ENCODE peak calls at places on chromosome 15, in eight cellular contexts. L is A549, K is adrenal gland, X is PC-3, N is aorta, A is SJSA1, M is A673, H is sigmoid colon. U is an unnamed sample. For H3K4me1, the result is how much of the 10 kb centered on the place peaks cover.

GRCh38 chr15:78340243-78341056 is at the start of gene CRABP1:
- DNase-seq in K (no peak), A (no peak), X (no peak), L (peak), H (no peak), N (peak), M (no peak), U (no peak)

GRCh38 chr15:32849769-32850668 is 132.2 kb downstream of the GREM1 start:
- DNase-seq in A (no peak), N (no peak), M (peak), X (peak), L (peak), H (no peak), K (no peak), U (no peak)

GRCh38 chr15:80275946-80276345 is 23.9 kb upstream of the CTXND1 start:
- DNase-seq in K (peak), A (peak), L (peak), N (no peak), M (no peak), X (peak), H (no peak), U (no peak)

GRCh38 chr15:97761124-97761523 is 199.4 kb upstream of the ARRDC4 start:
- DNase-seq in L (no peak), H (no peak), A (no peak), M (no peak), X (no peak), K (no peak), N (no peak), U (no peak)

GRCh38 chr15:69713726-69714559 is 261.3 kb downstream of the RPLP1 start:
- DNase-seq in X (peak), A (no peak), L (no peak), N (no peak), K (no peak), H (no peak), M (no peak), U (no peak)

GRCh38 chr15:39184701-39185390 is 396.0 kb upstream of the THBS1 start:
- DNase-seq in K (no peak), M (no peak), L (no peak), H (no peak), N (no peak), X (peak), A (peak), U (no peak)

GRCh38 chr15:49881433-49881832 is 237.6 kb downstream of the ATP8B4 start:
- DNase-seq in N (no peak), K (no peak), A (no peak), H (no peak), X (no peak), L (no peak), M (no peak), U (no peak)

GRCh38 chr15:43852607-43853006 is 25.8 kb downstream of the WDR76 start:
- DNase-seq in H (no peak), X (no peak), N (no peak), M (no peak), A (no peak), L (no peak), K (no peak), U (no peak)

GRCh38 chr15:41465822-41466421 is 27.8 kb upstream of the ITPKA start:
- DNase-seq in N (no peak), X (peak), M (peak), H (no peak), K (no peak), A (no peak), L (peak), U (peak)

GRCh38 chr15:65529754-65530317 is 427 bp upstream of the HACD3 start:
- DNase-seq in N (no peak), A (no peak), X (no peak), H (no peak), M (no peak), L (no peak), K (no peak), U (no peak)

GRCh38 chr15:89113263-89113662 is 25.0 kb downstream of the ABHD2 start:
- DNase-seq in M (no peak), L (no peak), H (peak), X (no peak), K (no peak), N (no peak), A (no peak), U (no peak)

GRCh38 chr15:81336568-81336967 is 12.6 kb upstream of the STARD5 start:
- DNase-seq in A (no peak), X (peak), N (no peak), K (no peak), M (peak), L (peak), H (no peak), U (peak)

GRCh38 chr15:55289573-55290360 is at the start of gene RAB27A:
- DNase-seq in N (peak), M (peak), A (peak), H (peak), L (peak), K (peak), X (peak), U (peak)

GRCh38 chr15:31457631-31458526 is 131.2 kb downstream of the KLF13 start:
- DNase-seq in X (peak), H (no peak), A (peak), L (peak), N (peak), K (no peak), M (no peak), U (no peak)

GRCh38 chr15:89825264-89825940 is 10.8 kb upstream of the ANPEP start:
- DNase-seq in L (no peak), M (no peak), H (no peak), X (no peak), N (no peak), A (no peak), K (no peak), U (no peak)

GRCh38 chr15:65410036-65410435 is 12.7 kb downstream of the IGDCC4 start:
- DNase-seq in A (no peak), M (no peak), X (no peak), N (peak), K (no peak), H (no peak), L (no peak), U (no peak)

GRCh38 chr15:69956417-69956816 is 141.3 kb downstream of the TLE3 start:
- DNase-seq in X (no peak), A (no peak), N (no peak), L (no peak), K (no peak), M (no peak), H (no peak), U (no peak)

GRCh38 chr15:96329403-96329981 is 1.0 kb upstream of the NR2F2 start:
- DNase-seq in A (no peak), X (peak), M (peak), N (no peak), K (peak), H (no peak), L (peak), U (no peak)

GRCh38 chr15:63752075-63752684 is 81.6 kb downstream of the HERC1 start:
- DNase-seq in N (no peak), A (no peak), M (peak), H (no peak), X (peak), K (peak), L (peak), U (peak)

GRCh38 chr15:101242160-101242998 is 9.5 kb downstream of the CHSY1 start:
- DNase-seq in A (no peak), X (no peak), K (no peak), M (no peak), H (no peak), L (no peak), N (no peak), U (peak)

GRCh38 chr15:40286061-40286532 is 3.2 kb upstream of the ANKRD63 start:
- DNase-seq in X (no peak), A (no peak), K (no peak), N (no peak), M (peak), L (no peak), H (no peak), U (no peak)

GRCh38 chr15:57533062-57533735 is 58.5 kb upstream of the MYZAP start:
- DNase-seq in A (no peak), L (no peak), X (no peak), N (no peak), K (peak), H (no peak), M (no peak), U (no peak)

GRCh38 chr15:45377630-45378148 is 655 bp downstream of the GATM start:
- DNase-seq in X (no peak), A (no peak), L (no peak), N (peak), K (peak), M (no peak), H (peak), U (no peak)

DNA sequence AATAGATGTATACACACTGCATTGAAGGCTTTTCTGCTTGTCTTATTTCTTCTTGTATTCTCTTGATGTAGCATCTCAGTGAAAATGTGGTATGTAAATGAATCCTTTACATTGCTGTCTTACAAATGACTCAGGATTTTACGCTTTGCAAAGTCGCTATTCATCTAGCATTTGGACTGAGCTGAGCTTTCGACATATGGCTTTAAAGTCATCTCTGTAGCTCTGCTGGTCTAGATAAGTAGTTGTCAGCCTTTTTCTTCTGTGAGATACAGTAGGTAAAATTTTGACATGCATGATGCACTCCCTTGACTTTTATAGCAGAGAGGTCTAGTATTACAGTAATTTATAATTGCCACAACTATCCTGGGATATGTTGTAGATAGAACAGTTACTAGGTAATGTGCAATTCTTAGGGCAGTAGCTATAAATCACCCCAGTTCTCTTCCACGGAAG is 16.8 kb downstream of the MEF2A start:
- DNase-seq in A (no peak), M (peak), K (no peak), L (no peak), H (no peak), N (no peak), X (no peak), U (no peak)
- H3K4me1 ChIP-seq in A (under half), M (under half), K (under half), L (under half), H (half or more), N (under half), X (under half), U (under half)

GRCh38 chr15:84955089-84955848 is 26.4 kb upstream of the PDE8A start:
- DNase-seq in X (peak), N (peak), K (peak), L (peak), A (peak), H (peak), M (peak), U (peak)
- H3K4me3 ChIP-seq in X (peak), N (no peak), K (no peak), L (peak), A (no peak), H (peak), M (peak), U (no peak)

DNA sequence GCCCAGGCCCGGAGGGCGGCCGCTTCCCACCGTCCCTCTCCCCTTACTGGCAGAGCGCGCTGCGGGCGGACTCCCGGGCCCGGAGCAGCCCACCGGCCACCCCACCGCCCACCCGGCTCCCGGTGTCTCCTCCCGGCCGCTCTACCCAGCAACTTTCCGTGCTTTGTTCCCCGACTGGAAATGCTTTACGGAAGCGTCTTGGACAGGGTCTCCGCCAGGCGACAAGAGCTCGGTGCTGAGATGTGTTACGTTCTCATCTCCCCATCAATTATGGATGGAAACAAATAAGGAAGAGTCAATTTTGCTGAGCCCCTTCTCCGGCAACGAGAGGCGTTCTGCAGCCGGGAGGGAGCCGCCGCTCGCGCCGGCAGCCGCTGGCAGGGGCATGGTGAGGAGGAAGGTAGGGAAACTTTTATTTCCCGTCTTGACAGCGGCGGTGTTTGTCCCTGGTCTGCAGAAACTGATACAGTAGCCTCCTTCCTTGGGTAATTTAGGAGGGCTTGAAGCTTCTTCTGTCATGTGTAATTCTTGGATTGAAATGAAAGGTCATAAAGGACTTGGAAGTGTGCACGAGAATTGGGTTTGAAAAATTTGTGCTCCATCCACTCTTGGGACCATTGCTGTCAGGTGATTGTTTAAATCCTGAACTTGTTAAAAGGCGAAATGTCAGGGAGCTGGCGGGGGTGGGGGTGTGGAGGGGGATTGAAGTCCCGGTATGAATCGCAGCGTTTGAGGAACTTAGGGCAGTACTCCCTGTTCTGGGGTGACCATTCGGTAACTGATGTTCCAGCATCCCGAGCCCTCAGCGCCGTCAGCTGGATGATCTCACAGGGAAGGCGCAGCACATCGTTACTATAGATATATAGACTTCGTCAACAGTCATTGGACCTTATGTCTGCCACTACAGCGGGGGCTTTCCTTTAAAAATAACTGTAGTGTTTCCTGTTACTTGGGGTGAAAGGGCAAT is 1.5 kb downstream of the SEMA6D start:
- DNase-seq in K (no peak), L (no peak), A (peak), M (peak), N (peak), X (peak), H (no peak), U (no peak)
- H3K27ac ChIP-seq in K (peak), L (no peak), A (no peak), M (peak), N (peak), X (no peak), H (peak), U (no peak)

GRCh38 chr15:60815321-60815720 is 336.4 kb upstream of the ICE2 start:
- DNase-seq in A (no peak), N (no peak), L (no peak), X (no peak), H (no peak), M (no peak), K (no peak), U (no peak)
- H3K4me1 ChIP-seq in A (under half), N (under half), L (under half), X (under half), H (under half), M (under half), K (under half), U (under half)

U was measured in Karpas-422.